ENCODE peak calls at places on chromosomes 12 and 14, in seven cellular contexts. L is lung; Y is RWPE2; F is pancreas; M is thoracic aorta; U is heart left ventricle; E is CD8-positive, alpha-beta T cell. W is an unnamed sample.
A peak's percentile ranks its signal among the peaks of the same experiment; 100 is the strongest.

GRCh38 chr14:91963465-91963864 is 16.0 kb upstream of the FBLN5 start:
- ATAC-seq in L (no peak), Y (no peak), F (no peak), M (no peak), U (no peak), E (no peak), W (no peak)

GRCh38 chr12:66899567-66899966 is 220.7 kb upstream of the GRIP1 start:
- ATAC-seq in L (no peak), Y (no peak), F (no peak), M (no peak), U (no peak), E (no peak), W (no peak)

GRCh38 chr12:89212339-89212771 is 139.9 kb downstream of the DUSP6 start:
- ATAC-seq in L (peak; percentile 66), Y (peak; percentile 25), F (peak; percentile 29), M (no peak), U (peak; percentile 89), E (no peak), W (peak; percentile 83)

GRCh38 chr12:1812650-1813302 is 7.6 kb upstream of the LRTM2 start:
- ATAC-seq in L (peak; percentile 71), Y (peak; percentile 49), F (peak; percentile 70), M (no peak), U (peak; percentile 44), E (no peak), W (peak; percentile 64)

GRCh38 chr14:62146014-62146413 is 383.8 kb downstream of the SNAPC1 start:
- ATAC-seq in L (no peak), Y (no peak), F (no peak), M (no peak), U (no peak), E (no peak), W (no peak)

GRCh38 chr12:78149459-78149858 is 318.8 kb downstream of the NAV3 start:
- ATAC-seq in L (no peak), Y (no peak), F (no peak), M (no peak), U (no peak), E (no peak), W (no peak)

GRCh38 chr12:5328669-5329068 is 103.2 kb upstream of the NTF3 start:
- ATAC-seq in L (no peak), Y (no peak), F (no peak), M (no peak), U (no peak), E (no peak), W (no peak)

GRCh38 chr12:114414866-114415524 is 9.1 kb upstream of the TBX5 start:
- ATAC-seq in L (no peak), Y (no peak), F (no peak), M (no peak), U (no peak), E (no peak), W (no peak)

GRCh38 chr14:57692671-57693070 is 173.2 kb downstream of the SLC35F4 start:
- ATAC-seq in L (no peak), Y (peak; percentile 82), F (peak; percentile 32), M (no peak), U (no peak), E (no peak), W (no peak)

GRCh38 chr14:61335876-61336275 is 14.5 kb downstream of the PRKCH start:
- ATAC-seq in L (no peak), Y (no peak), F (no peak), M (no peak), U (no peak), E (peak; percentile 62), W (no peak)

GRCh38 chr12:68809190-68810026 is 1.4 kb downstream of the MDM2 start:
- ATAC-seq in L (no peak), Y (no peak), F (no peak), M (no peak), U (no peak), E (no peak), W (no peak)

GRCh38 chr14:25413058-25413457 is 363.1 kb upstream of the STXBP6 start:
- ATAC-seq in L (no peak), Y (no peak), F (no peak), M (no peak), U (no peak), E (no peak), W (no peak)

GRCh38 chr14:25406818-25407217 is 356.9 kb upstream of the STXBP6 start:
- ATAC-seq in L (no peak), Y (peak; percentile 50), F (no peak), M (no peak), U (no peak), E (no peak), W (no peak)

GRCh38 chr14:25411933-25412757 is 362.2 kb upstream of the STXBP6 start:
- ATAC-seq in L (no peak), Y (peak; percentile 40), F (no peak), M (no peak), U (no peak), E (no peak), W (no peak)
- TF ChIP-seq CTCF in L (no peak), Y (peak; percentile 69), F (no peak), M (no peak), U (peak; percentile 30), E (no peak), W (peak; percentile 55)

DNA sequence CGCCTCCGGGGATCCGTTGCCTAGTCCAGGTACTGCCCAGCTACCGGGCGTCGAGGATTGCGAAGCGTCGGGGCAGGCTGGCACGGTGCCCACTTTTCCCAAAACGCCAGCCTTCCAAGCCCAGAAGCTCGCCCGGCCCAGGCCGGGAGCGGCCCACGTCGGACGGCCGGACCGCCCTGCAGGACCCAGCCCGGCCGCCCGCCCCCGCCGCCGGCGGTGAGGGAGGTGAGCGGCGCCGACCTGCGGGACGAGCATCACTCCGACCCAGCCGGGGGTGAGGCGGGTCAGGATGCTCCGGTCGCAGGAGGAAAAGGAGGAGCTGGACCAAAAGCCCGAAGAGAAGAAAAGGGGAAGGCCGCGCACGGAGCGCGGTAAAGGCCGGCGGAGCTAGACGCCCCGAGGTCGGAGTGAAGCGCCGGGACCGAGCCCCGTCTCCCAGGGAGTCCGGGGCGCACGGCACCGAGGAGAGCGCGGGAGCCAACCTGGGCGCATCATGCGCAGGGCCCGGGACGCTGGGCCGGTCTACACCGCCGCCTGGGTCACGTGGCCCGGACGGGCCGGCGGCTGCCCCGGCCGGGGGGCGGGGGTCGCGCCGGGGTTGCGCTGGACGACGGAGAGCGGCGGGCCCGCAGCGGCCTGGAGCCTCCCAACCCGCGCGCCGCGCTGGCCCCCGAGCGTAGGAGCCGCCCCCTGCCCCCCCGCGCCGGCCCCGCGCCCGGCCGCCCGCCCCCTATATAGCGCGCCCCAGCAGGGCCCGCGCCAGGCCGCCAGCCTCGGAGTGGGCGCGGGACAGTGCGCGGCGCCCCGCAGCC is at the start of gene AQP5:
- ATAC-seq in L (no peak), Y (no peak), F (no peak), M (no peak), U (no peak), E (no peak), W (peak; percentile 22)
- H3K4me3 ChIP-seq in L (no peak within 1 kb of the TSS), Y (no peak within 1 kb of the TSS), F (peak within 1 kb of the TSS; percentile 24), M (peak within 1 kb of the TSS; percentile 67), U (peak within 1 kb of the TSS; percentile 11), E (no peak within 1 kb of the TSS), W (no peak within 1 kb of the TSS)

DNA sequence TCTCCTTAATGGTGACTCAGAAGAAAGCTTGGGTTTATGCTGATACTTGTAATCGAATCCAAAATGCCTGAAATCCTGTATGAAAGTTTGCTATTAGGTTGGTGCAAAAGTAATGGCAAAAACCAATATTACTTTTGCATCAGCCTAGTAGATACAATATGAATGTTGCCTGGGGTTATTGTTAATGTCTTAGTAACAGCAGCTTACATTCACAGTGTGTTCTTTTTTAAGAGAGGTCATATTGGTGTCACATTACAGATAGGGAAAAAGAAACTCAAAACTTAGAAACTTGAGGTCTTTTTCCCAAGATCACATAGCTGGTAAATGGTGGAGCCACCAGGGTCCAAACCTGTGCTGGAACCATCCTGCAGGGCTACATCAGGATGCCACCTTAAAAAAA is 25.2 kb downstream of the SRGAP1 start:
- ATAC-seq in L (no peak), Y (peak; percentile 76), F (no peak), M (no peak), U (no peak), E (no peak), W (no peak)
- H3K27ac ChIP-seq in L (no peak overlapping the region), Y (peak overlapping the region; percentile 3), F (no peak overlapping the region), M (no peak overlapping the region), U (no peak overlapping the region), E (no peak overlapping the region), W (no peak overlapping the region)

GRCh38 chr12:15208140-15208539 is 13.1 kb downstream of the RERG start:
- ATAC-seq in L (no peak), Y (no peak), F (no peak), M (no peak), U (no peak), E (no peak), W (peak; percentile 61)
- TF ChIP-seq CTCF in L (no peak), Y (peak; percentile 10), F (no peak), M (no peak), U (peak; percentile 24), E (no peak), W (peak; percentile 47)

GRCh38 chr12:110599334-110599733 is 14.6 kb upstream of the TCTN1 start:
- ATAC-seq in L (no peak), Y (no peak), F (no peak), M (no peak), U (no peak), E (no peak), W (no peak)
- H3K4me3 ChIP-seq in L (no peak overlapping the region), Y (no peak overlapping the region), F (no peak overlapping the region), M (no peak overlapping the region), U (no peak overlapping the region), E (no peak overlapping the region), W (no peak overlapping the region)

GRCh38 chr14:100568998-100569733 is 18.1 kb downstream of the BEGAIN start:
- ATAC-seq in L (no peak), Y (no peak), F (peak; percentile 14), M (no peak), U (no peak), E (no peak), W (peak; percentile 39)
- H3K27ac ChIP-seq in L (no peak overlapping the region), Y (no peak overlapping the region), F (no peak overlapping the region), M (no peak overlapping the region), U (no peak overlapping the region), E (no peak overlapping the region), W (no peak overlapping the region)

GRCh38 chr12:7399089-7399488 is 44.9 kb downstream of the CD163L1 start:
- ATAC-seq in L (no peak), Y (no peak), F (no peak), M (no peak), U (no peak), E (no peak), W (no peak)

GRCh38 chr12:7395950-7396349 is 48.0 kb downstream of the CD163L1 start:
- ATAC-seq in L (no peak), Y (no peak), F (no peak), M (no peak), U (no peak), E (no peak), W (no peak)

DNA sequence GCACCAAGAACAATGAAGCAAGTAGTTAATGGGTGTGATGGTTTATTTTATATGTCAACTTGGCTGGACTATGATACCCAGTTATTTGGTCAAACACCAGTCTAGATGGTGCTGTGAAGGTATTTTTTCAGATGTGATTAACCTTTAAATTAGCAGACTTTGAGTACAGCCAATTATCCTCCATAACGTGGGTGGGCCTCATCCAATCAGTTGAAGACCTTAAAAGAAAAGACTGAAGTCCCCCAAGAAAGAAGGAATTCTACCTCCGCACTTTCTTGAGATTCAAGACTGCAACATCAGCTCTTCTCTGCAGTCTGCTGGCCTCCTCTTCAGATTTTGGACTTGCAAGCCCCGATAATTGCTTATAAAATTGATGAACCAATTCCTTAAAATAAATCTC is 47.5 kb downstream of the CD163L1 start:
- ATAC-seq in L (no peak), Y (no peak), F (no peak), M (no peak), U (no peak), E (no peak), W (no peak)
- TF ChIP-seq CTCF in L (no peak), Y (no peak), F (no peak), M (no peak), U (no peak), E (no peak), W (no peak)